ENCODE peak calls at places on chromosomes 4 and X, in ten cellular contexts. U is ELR, Y is AML-193, H is bronchial epithelial cell, W is cardiac fibroblast, V is NCI-H226, L is PC-3, X is fibroblast of gingiva, G is COR-L47, K is endodermal cell. Z is an unnamed sample.

GRCh38 chrX:45771560-45772340 is 571.1 kb upstream of the DIPK2B start:
- DNase-seq in X (peak; percentile 45), W (peak; percentile 60), U (peak; percentile 87), H (peak; percentile 59), V (peak; percentile 44), Y (peak; percentile 12), L (peak; percentile 64), G (no peak), K (no peak), Z (no peak)

GRCh38 chr4:42172391-42172790 is 19.9 kb upstream of the BEND4 start:
- DNase-seq in H (no peak), U (no peak), L (no peak), X (no peak), W (no peak), Y (no peak), G (no peak), V (no peak), K (no peak), Z (no peak)

GRCh38 chrX:109872021-109872730 is 130.7 kb upstream of the TMEM164 start:
- DNase-seq in U (no peak), L (no peak), H (no peak), V (no peak), X (peak; percentile 91), Y (no peak), G (no peak), K (no peak), W (no peak), Z (no peak)

GRCh38 chr4:155999743-156000142 is 46.1 kb upstream of the CTSO start:
- DNase-seq in X (no peak), Y (no peak), G (no peak), H (no peak), K (peak; percentile 91), L (peak; percentile 10), V (no peak), U (peak; percentile 32), W (peak; percentile 5), Z (no peak)

GRCh38 chrX:68132749-68133148 is 300.5 kb downstream of the OPHN1 start:
- DNase-seq in X (no peak), G (no peak), W (no peak), H (no peak), L (no peak), U (no peak), V (no peak), K (no peak), Y (no peak), Z (no peak)

GRCh38 chr4:159400782-159401712 is 298.2 kb downstream of the RAPGEF2 start:
- DNase-seq in K (no peak), Y (peak; percentile 16), X (peak; percentile 8), G (no peak), H (no peak), L (no peak), W (peak; percentile 29), V (no peak), U (peak; percentile 45), Z (no peak)

GRCh38 chrX:106069048-106069447 is 30.5 kb upstream of the SERPINA7 start:
- DNase-seq in U (no peak), G (no peak), X (no peak), V (no peak), Y (no peak), W (no peak), L (no peak), K (no peak), H (no peak), Z (no peak)

GRCh38 chrX:72621619-72622485 is 49.2 kb upstream of the HDAC8 start:
- DNase-seq in U (peak; percentile 75), G (no peak), H (peak; percentile 76), V (peak; percentile 3), L (peak; percentile 88), W (peak; percentile 67), Y (no peak), X (peak; percentile 16), K (no peak), Z (peak; percentile 26)

GRCh38 chrX:100381613-100382012 is 28.5 kb downstream of the PCDH19 start:
- DNase-seq in W (no peak), G (no peak), V (no peak), X (no peak), Y (no peak), U (no peak), K (no peak), L (no peak), H (peak; percentile 58), Z (no peak)

GRCh38 chrX:27575565-27575964 is 14.6 kb upstream of the DCAF8L2 start:
- DNase-seq in L (peak; percentile 73), K (no peak), U (no peak), X (peak; percentile 12), W (peak; percentile 39), Y (no peak), G (no peak), H (peak; percentile 77), V (peak; percentile 50), Z (no peak)

GRCh38 chrX:13094780-13095425 is 50.5 kb upstream of the FAM9C start:
- DNase-seq in L (no peak), V (no peak), G (no peak), W (peak; percentile 66), X (peak; percentile 45), U (no peak), Y (no peak), K (no peak), H (no peak), Z (no peak)

GRCh38 chrX:39759526-39760224 is 338.1 kb downstream of the BCOR start:
- DNase-seq in L (peak; percentile 19), V (peak; percentile 21), X (peak; percentile 59), K (peak; percentile 77), U (peak; percentile 42), Y (no peak), W (peak; percentile 67), H (no peak), G (peak; percentile 47), Z (no peak)

Z was measured in RWPE1.